ENCODE peak calls at places on chromosomes 11 and 22, in five cellular contexts. D is lower leg skin, C is AG10803, A is HFF-Myc, I is nephron progenitor cell. K is an unnamed sample.

GRCh38 chr11:119112314-119113020 is 5.3 kb downstream of the C2CD2L start:
- DNase-seq in I (no peak), A (no peak), C (no peak), D (no peak), K (no peak)

GRCh38 chr11:31802609-31802989 is 8.5 kb downstream of the PAX6 start:
- DNase-seq in C (no peak), D (peak), A (no peak), I (peak), K (no peak)

GRCh38 chr11:1336836-1337646 is 27.6 kb upstream of the TOLLIP start:
- DNase-seq in I (peak), C (no peak), A (no peak), D (peak), K (peak)

GRCh38 chr11:113730887-113731726 is 25.0 kb upstream of the TMPRSS5 start:
- DNase-seq in I (peak), A (peak), C (peak), D (no peak), K (peak)

GRCh38 chr11:68266121-68266891 is 5.5 kb downstream of the C11orf24 start:
- DNase-seq in I (no peak), D (peak), A (no peak), C (no peak), K (no peak)

GRCh38 chr11:123531325-123531724 is 101.3 kb downstream of the GRAMD1B start:
- DNase-seq in C (no peak), A (no peak), D (no peak), I (no peak), K (no peak)

GRCh38 chr11:75454987-75455386 is 22.0 kb upstream of the KLHL35 start:
- DNase-seq in D (no peak), I (no peak), C (no peak), A (no peak), K (no peak)

GRCh38 chr11:2742201-2742600 is 42.4 kb upstream of the KCNQ1OT1 start:
- DNase-seq in D (no peak), C (no peak), I (no peak), A (no peak), K (peak)

GRCh38 chr11:3149852-3150188 is 15.3 kb downstream of the OSBPL5 start:
- DNase-seq in I (no peak), A (no peak), C (no peak), D (no peak), K (no peak)

GRCh38 chr11:63871962-63872832 is 33.3 kb downstream of the MARK2 start:
- DNase-seq in D (peak), C (peak), I (peak), A (peak), K (peak)

GRCh38 chr11:74319139-74319538 is 7.7 kb upstream of the P4HA3 start:
- DNase-seq in I (no peak), C (peak), A (peak), D (no peak), K (no peak)

GRCh38 chr11:120258661-120259060 is 18.7 kb downstream of the POU2F3 start:
- DNase-seq in D (no peak), C (no peak), I (no peak), A (no peak), K (no peak)

GRCh38 chr11:10476342-10476741 is 21.3 kb downstream of the AMPD3 start:
- DNase-seq in I (no peak), D (no peak), A (no peak), C (no peak), K (no peak)

GRCh38 chr22:44182591-44183588 is 2.2 kb downstream of the PARVG start:
- DNase-seq in A (no peak), C (no peak), I (no peak), D (no peak), K (no peak)

GRCh38 chr11:99419991-99420390 is 399.2 kb downstream of the CNTN5 start:
- DNase-seq in C (no peak), I (no peak), A (no peak), D (no peak), K (no peak)

GRCh38 chr22:49726701-49727101 is 101.0 kb downstream of the BRD1 start:
- DNase-seq in C (no peak), D (peak), A (no peak), I (no peak), K (no peak)

DNA sequence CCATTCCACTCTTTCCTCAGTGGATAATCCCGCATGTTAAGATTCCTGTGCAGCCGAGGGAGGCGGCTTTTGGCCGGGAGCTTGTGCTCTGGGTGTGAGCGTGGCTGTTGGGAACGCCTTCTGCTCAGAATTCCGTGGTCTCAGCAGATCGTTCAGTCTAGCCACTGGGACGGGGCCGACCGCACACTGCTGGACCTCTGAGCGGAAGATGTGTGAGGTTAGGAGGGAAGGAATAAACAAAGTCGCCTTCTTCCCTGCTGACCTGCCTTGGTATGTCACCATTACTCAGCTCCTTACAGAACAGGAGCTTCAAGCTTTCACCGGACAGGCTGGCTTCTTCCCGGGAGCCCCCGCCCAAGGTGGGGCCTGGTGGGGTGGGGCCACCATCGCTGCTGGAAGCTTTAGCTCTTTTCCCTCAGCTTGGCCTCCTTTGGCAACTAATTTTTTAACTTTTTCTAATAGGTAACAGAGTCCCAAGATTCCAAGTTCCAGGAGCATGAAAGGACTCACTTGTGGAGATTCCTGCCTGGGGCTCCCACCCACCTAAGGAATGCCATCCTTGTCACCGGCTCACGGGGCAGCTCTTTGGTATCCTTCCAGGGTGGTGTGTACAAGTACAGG is 22.5 kb upstream of the SEPTIN5 start:
- DNase-seq in I (peak), D (no peak), C (peak), A (no peak), K (no peak)
- TF ChIP-seq CTCF in I (no peak), D (no peak), C (no peak), A (no peak), K (no peak)

DNA sequence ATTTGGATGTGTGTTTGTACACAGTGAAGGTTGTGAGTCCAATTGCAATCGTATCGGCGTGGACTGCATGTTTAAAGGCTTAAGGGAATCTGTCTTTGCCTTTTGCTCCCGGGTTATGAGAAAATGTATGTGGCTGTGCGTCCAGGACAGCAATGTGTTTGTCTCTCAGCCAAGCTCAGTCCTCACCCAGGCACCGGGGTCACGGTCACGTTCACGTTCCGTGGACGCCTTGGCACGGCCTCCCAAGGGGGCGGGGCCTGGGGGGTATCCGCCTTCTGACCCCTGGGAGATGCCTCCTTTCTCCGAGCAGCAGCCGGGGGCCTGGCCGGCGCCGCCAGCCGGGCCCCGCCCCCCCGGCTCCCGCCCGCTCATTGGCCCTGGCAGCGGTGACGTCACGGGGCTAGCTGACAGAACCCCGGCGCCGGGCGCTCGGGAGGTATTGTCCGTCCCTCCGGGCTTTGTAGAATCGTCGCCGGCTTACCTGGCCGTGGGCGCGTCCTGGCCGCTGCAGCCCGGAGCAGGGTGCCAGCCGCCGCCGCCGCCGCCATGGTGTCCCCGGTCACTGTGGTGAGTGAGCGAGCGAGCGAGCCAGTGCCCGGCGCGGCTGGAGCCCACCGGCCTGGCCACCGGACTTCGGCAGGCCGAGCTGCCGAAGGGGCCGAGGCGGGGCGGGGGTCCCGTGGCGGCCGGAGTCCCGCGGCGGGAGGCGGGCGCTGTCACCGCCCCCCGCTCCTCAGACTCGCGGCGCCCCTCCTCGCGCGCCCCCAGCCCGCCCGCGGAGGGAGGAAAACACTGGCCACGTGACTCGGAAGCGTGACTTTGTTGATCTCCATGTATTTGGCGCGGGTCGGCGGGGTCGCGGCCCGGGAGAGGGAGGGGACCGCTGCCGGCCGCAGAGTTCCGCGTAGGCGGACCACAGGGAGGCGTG is at the start of gene TMEM86A:
- DNase-seq in D (peak), C (peak), I (peak), A (no peak), K (peak)
- TF ChIP-seq CTCF in D (no peak), C (no peak), I (no peak), A (no peak), K (no peak)

GRCh38 chr22:36968249-36968964 is 50.8 kb downstream of the TST start:
- DNase-seq in D (no peak), C (no peak), I (no peak), A (no peak), K (no peak)
- TF ChIP-seq CTCF in D (no peak), C (no peak), I (no peak), A (no peak), K (no peak)

DNA sequence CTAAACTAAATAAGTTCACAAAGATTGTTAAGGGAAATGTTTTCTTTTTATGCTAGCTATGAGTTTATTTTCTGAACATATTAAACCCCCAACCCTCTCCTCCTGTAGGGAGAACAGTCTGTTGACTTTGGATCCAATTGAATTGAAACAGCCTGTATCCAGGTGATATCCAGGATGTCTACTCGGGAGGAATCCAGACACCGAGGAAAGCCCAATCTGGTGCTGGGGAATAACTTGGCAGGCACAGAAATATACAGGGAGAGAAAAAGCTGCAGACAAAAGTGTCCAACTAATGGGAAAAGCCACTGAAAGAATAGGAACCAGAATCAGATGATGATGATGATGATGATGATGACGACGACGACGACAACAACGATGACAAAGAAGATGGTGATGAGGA is 93.9 kb upstream of the API5 start:
- DNase-seq in I (no peak), C (no peak), A (no peak), D (no peak), K (no peak)
- TF ChIP-seq CTCF in I (no peak), C (no peak), A (no peak), D (no peak), K (no peak)

K was measured in glutamatergic neuron.